ENCODE peak calls at places on chromosomes 4 and X, in seven cellular contexts. One of them, this sample, is unnamed.

GRCh38 chr4:27176400-27176799 is 315.8 kb downstream of the STIM2 start:
- DNase-seq in tibial nerve: no peak
- DNase-seq in GM12892: no peak
- DNase-seq in H1: no peak
- DNase-seq in K562: no peak
- DNase-seq in lower leg skin: no peak
- DNase-seq in Peyer's patch: no peak
- DNase-seq in this sample: peak; percentile 26

GRCh38 chrX:107628662-107629532 is 587 bp downstream of the PRPS1 start:
- DNase-seq in H1: no peak
- DNase-seq in tibial nerve: no peak
- DNase-seq in Peyer's patch: peak; percentile 47
- DNase-seq in GM12892: peak; percentile 27
- DNase-seq in K562: peak; percentile 38
- DNase-seq in lower leg skin: peak; percentile 15
- DNase-seq in this sample: peak; percentile 53

GRCh38 chr4:6119507-6120020 is 80.8 kb downstream of the JAKMIP1 start:
- DNase-seq in tibial nerve: no peak
- DNase-seq in lower leg skin: no peak
- DNase-seq in Peyer's patch: no peak
- DNase-seq in GM12892: no peak
- DNase-seq in H1: no peak
- DNase-seq in K562: no peak
- DNase-seq in this sample: no peak

GRCh38 chr4:55326629-55327028 is 19.4 kb upstream of the SRD5A3 start:
- DNase-seq in Peyer's patch: no peak
- DNase-seq in tibial nerve: no peak
- DNase-seq in H1: no peak
- DNase-seq in GM12892: no peak
- DNase-seq in lower leg skin: no peak
- DNase-seq in K562: no peak
- DNase-seq in this sample: no peak

GRCh38 chrX:39729834-39730670 is 367.7 kb downstream of the BCOR start:
- DNase-seq in GM12892: no peak
- DNase-seq in lower leg skin: no peak
- DNase-seq in H1: no peak
- DNase-seq in tibial nerve: no peak
- DNase-seq in K562: peak; percentile 27
- DNase-seq in Peyer's patch: no peak
- DNase-seq in this sample: no peak

GRCh38 chr4:48542888-48543287 is 52.8 kb downstream of the ZAR1 start:
- DNase-seq in K562: no peak
- DNase-seq in tibial nerve: no peak
- DNase-seq in Peyer's patch: no peak
- DNase-seq in GM12892: no peak
- DNase-seq in lower leg skin: no peak
- DNase-seq in H1: no peak
- DNase-seq in this sample: no peak

GRCh38 chr4:1953335-1953734 is 55.4 kb downstream of the NELFA start:
- DNase-seq in GM12892: no peak
- DNase-seq in Peyer's patch: no peak
- DNase-seq in H1: no peak
- DNase-seq in K562: no peak
- DNase-seq in tibial nerve: no peak
- DNase-seq in lower leg skin: no peak
- DNase-seq in this sample: no peak

GRCh38 chrX:130024127-130024526 is 41.7 kb downstream of the BCORL1 start:
- DNase-seq in GM12892: peak; percentile 78
- DNase-seq in K562: peak; percentile 91
- DNase-seq in Peyer's patch: peak; percentile 75
- DNase-seq in H1: peak; percentile 56
- DNase-seq in lower leg skin: peak; percentile 75
- DNase-seq in tibial nerve: peak; percentile 59
- DNase-seq in this sample: peak; percentile 63

GRCh38 chr4:186260117-186260503 is 5.9 kb upstream of the F11 start:
- DNase-seq in tibial nerve: no peak
- DNase-seq in Peyer's patch: no peak
- DNase-seq in GM12892: no peak
- DNase-seq in lower leg skin: no peak
- DNase-seq in K562: no peak
- DNase-seq in H1: no peak
- DNase-seq in this sample: no peak

GRCh38 chr4:186258216-186258811 is 7.7 kb upstream of the F11 start:
- DNase-seq in K562: no peak
- DNase-seq in H1: no peak
- DNase-seq in Peyer's patch: no peak
- DNase-seq in tibial nerve: no peak
- DNase-seq in lower leg skin: no peak
- DNase-seq in GM12892: no peak
- DNase-seq in this sample: no peak

GRCh38 chr4:186264660-186265059 is 1.3 kb upstream of the F11 start:
- DNase-seq in H1: no peak
- DNase-seq in Peyer's patch: no peak
- DNase-seq in tibial nerve: no peak
- DNase-seq in K562: no peak
- DNase-seq in lower leg skin: no peak
- DNase-seq in GM12892: no peak
- DNase-seq in this sample: no peak

GRCh38 chr4:186265683-186266648 is at the start of gene F11:
- DNase-seq in GM12892: no peak
- DNase-seq in lower leg skin: no peak
- DNase-seq in K562: no peak
- DNase-seq in tibial nerve: no peak
- DNase-seq in H1: no peak
- DNase-seq in Peyer's patch: no peak
- DNase-seq in this sample: no peak

GRCh38 chr4:186260504-186261448 is 5.2 kb upstream of the F11 start:
- DNase-seq in K562: no peak
- DNase-seq in Peyer's patch: no peak
- DNase-seq in lower leg skin: no peak
- DNase-seq in tibial nerve: no peak
- DNase-seq in GM12892: no peak
- DNase-seq in H1: no peak
- DNase-seq in this sample: peak; percentile 72
- TF ChIP-seq POLR2A in K562: no peak
- TF ChIP-seq POLR2A in Peyer's patch: no peak
- TF ChIP-seq POLR2A in lower leg skin: no peak
- TF ChIP-seq POLR2A in tibial nerve: no peak
- TF ChIP-seq POLR2A in GM12892: no peak
- TF ChIP-seq POLR2A in H1: no peak
- TF ChIP-seq POLR2A in this sample: no peak

DNA sequence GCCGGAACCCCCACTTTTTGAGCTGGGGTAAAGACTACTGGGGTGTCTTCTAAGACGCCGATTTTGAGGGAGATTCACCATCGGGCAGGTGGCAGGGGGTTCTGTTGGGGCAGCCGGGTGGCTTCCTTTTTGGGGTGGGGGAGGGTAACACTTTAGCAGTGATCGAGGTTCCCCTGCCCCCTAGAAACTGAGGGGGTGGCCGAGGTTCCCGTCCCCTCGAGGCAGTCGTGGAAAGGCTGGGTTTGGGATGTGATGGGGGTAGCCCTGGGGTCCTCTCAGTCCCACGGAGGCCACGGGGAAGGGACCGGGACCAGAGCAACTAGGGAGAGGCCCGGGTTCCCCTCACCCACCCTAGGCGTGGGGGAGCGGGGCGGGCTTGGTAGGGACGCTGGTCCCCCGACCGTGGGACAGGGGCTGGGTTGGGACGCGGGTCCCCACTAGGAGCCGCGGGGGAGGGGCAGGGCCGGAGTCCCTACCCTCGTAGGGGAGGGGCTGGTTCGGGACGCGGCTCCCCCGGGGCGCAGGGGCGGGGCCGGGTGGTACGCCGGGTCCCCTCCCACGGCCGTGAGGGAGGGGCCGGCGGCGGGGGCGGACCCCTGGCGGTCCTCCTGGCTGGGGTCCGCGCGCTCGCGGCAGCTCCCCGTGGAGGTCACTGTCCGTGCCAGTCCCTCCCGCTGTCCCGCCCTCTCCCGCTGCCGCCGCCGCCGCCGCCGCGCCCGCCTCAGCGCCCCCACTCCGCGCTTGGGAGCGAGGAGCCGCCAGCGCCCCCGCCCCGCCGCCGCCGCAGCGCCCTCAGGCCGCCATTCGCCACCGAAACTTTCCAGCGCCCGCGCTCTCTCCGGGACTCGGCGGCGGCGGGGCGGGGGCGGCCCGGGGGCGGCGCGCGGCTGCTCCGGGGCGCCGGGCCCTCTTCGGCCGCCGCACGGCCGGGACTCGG is at the start of gene TBL1X:
- DNase-seq in GM12892: peak; percentile 44
- DNase-seq in Peyer's patch: peak; percentile 50
- DNase-seq in lower leg skin: peak; percentile 14
- DNase-seq in tibial nerve: no peak
- DNase-seq in H1: no peak
- DNase-seq in K562: peak; percentile 90
- DNase-seq in this sample: peak; percentile 67
- TF ChIP-seq POLR2A in GM12892: no peak
- TF ChIP-seq POLR2A in Peyer's patch: no peak
- TF ChIP-seq POLR2A in lower leg skin: no peak
- TF ChIP-seq POLR2A in tibial nerve: no peak
- TF ChIP-seq POLR2A in H1: no peak
- TF ChIP-seq POLR2A in K562: no peak
- TF ChIP-seq POLR2A in this sample: no peak

DNA sequence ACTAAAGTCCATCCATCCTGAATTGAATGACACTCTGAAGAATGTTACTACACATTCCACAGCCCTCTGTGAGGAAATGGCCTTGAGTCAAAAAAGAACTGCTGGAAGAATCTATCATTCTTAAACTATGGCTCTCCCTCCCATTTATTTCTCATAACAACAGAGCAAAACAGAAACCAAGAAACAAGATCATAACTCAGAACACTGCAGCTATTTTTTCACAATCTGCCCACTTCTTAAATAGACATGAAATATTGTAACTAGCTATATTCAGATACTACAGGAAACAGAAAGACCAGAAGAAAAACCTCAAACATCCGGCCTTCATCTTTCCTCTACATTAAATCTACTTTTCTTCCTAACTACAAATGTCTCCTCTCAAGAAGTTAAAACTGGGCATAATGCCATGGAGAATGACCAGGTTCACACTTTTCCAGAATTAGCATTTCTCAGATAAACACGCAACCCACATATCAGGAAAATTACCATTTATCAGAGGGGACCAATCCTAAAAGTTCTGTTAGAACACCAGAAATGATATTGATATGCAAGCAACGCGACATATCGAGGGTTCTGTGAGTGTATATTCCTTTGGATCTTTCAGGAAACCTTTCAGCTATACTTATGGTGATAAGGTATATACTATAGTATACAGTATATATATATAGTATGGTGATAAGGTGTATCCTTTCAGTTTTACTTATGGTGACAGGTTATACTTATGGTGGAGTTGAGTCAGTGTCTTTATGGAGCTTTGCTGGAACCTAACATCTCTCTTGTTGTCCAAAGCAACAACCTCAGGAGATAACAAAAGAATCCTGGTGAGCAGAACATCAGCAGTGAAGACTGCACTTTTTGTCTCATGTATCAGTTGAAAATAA is 60.4 kb upstream of the IRF2 start:
- DNase-seq in K562: no peak
- DNase-seq in H1: no peak
- DNase-seq in tibial nerve: no peak
- DNase-seq in GM12892: no peak
- DNase-seq in Peyer's patch: no peak
- DNase-seq in lower leg skin: no peak
- DNase-seq in this sample: no peak
- TF ChIP-seq POLR2A in K562: no peak
- TF ChIP-seq POLR2A in H1: no peak
- TF ChIP-seq POLR2A in tibial nerve: no peak
- TF ChIP-seq POLR2A in GM12892: no peak
- TF ChIP-seq POLR2A in Peyer's patch: no peak
- TF ChIP-seq POLR2A in lower leg skin: no peak
- TF ChIP-seq POLR2A in this sample: no peak

GRCh38 chr4:129901205-129901604 is 805.3 kb downstream of the C4orf33 start:
- DNase-seq in K562: no peak
- DNase-seq in lower leg skin: no peak
- DNase-seq in Peyer's patch: no peak
- DNase-seq in GM12892: no peak
- DNase-seq in tibial nerve: no peak
- DNase-seq in H1: no peak
- DNase-seq in this sample: no peak

GRCh38 chr4:129905256-129905655 is 809.3 kb downstream of the C4orf33 start:
- DNase-seq in K562: no peak
- DNase-seq in Peyer's patch: no peak
- DNase-seq in lower leg skin: no peak
- DNase-seq in H1: no peak
- DNase-seq in GM12892: no peak
- DNase-seq in tibial nerve: no peak
- DNase-seq in this sample: no peak

GRCh38 chr4:129899849-129900248 is 803.9 kb downstream of the C4orf33 start:
- DNase-seq in K562: no peak
- DNase-seq in GM12892: no peak
- DNase-seq in tibial nerve: no peak
- DNase-seq in H1: no peak
- DNase-seq in Peyer's patch: no peak
- DNase-seq in lower leg skin: no peak
- DNase-seq in this sample: no peak

GRCh38 chr4:129903861-129904260 is 807.9 kb downstream of the C4orf33 start:
- DNase-seq in GM12892: no peak
- DNase-seq in tibial nerve: no peak
- DNase-seq in lower leg skin: no peak
- DNase-seq in Peyer's patch: no peak
- DNase-seq in H1: no peak
- DNase-seq in K562: no peak
- DNase-seq in this sample: no peak

GRCh38 chr4:129900430-129900953 is 804.5 kb downstream of the C4orf33 start:
- DNase-seq in lower leg skin: no peak
- DNase-seq in H1: no peak
- DNase-seq in Peyer's patch: no peak
- DNase-seq in K562: no peak
- DNase-seq in tibial nerve: no peak
- DNase-seq in GM12892: no peak
- DNase-seq in this sample: no peak
- TF ChIP-seq POLR2A in lower leg skin: no peak
- TF ChIP-seq POLR2A in H1: no peak
- TF ChIP-seq POLR2A in Peyer's patch: no peak
- TF ChIP-seq POLR2A in K562: no peak
- TF ChIP-seq POLR2A in tibial nerve: no peak
- TF ChIP-seq POLR2A in GM12892: no peak
- TF ChIP-seq POLR2A in this sample: no peak

DNA sequence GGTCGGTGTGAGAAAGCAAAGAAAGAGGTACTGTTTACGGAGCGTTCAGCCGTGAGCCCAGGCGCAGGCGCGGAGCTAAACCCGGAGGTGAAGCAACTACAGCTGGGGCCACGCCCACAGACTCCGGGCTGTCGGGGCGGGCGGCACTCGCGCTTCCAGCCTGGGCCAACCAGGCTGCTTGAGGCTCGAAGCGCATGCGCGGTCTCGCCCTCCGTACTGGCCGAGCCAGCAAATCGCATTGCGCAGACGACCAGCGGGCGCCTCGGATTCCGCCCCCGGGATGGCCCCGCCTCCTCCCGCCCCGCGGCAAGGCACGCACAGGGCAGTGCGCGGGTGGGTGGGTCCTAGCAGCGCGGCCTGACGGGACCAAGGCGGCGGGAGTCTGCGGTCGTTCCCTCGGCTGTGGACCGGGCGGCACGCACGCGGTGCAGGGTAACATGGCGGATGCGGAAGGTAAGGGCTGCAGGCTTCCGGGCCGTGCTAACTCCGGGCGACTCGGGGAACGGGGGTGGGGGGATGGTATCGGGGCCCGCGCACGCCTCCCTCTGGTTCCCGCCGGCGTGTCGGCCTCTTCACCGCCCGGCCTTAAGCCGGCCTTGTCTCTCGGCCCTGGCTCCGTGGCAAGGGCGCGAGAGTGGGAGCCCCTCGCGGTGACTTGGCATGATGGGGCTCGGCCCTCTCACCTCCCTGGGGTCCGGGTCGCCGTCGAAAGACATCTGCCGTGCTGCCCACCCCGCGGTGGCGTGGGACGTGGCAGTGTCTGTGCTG is at the start of gene DKC1:
- DNase-seq in tibial nerve: peak; percentile 85
- DNase-seq in lower leg skin: peak; percentile 90
- DNase-seq in Peyer's patch: peak; percentile 96
- DNase-seq in K562: peak; percentile 93
- DNase-seq in GM12892: peak; percentile 72
- DNase-seq in H1: peak; percentile 91
- DNase-seq in this sample: peak; percentile 95
- TF ChIP-seq POLR2A in tibial nerve: peak; percentile 35
- TF ChIP-seq POLR2A in lower leg skin: no peak
- TF ChIP-seq POLR2A in Peyer's patch: peak; percentile 51
- TF ChIP-seq POLR2A in K562: peak; percentile 91
- TF ChIP-seq POLR2A in GM12892: peak; percentile 72
- TF ChIP-seq POLR2A in H1: peak; percentile 66
- TF ChIP-seq POLR2A in this sample: no peak

This sample was measured in testis.